ENCODE peak calls at places on chromosomes 3 and 15, in eight cellular contexts. One of them, this sample, is unnamed.

GRCh38 chr3:157237886-157238285 is 77.9 kb upstream of the CCNL1 start:
- DNase-seq in SJCRH30: no peak
- DNase-seq in CD8-positive, alpha-beta T cell: no peak
- DNase-seq in trophoblast cell: peak; percentile 28
- DNase-seq in esophagus muscularis mucosa: no peak
- DNase-seq in right lobe of liver: no peak
- DNase-seq in stomach: no peak
- DNase-seq in CD8-positive, alpha-beta memory T cell: no peak
- DNase-seq in this sample: no peak

GRCh38 chr15:75200391-75200764 is 1.3 kb upstream of the C15orf39 start:
- DNase-seq in esophagus muscularis mucosa: no peak
- DNase-seq in right lobe of liver: no peak
- DNase-seq in CD8-positive, alpha-beta memory T cell: no peak
- DNase-seq in trophoblast cell: no peak
- DNase-seq in CD8-positive, alpha-beta T cell: no peak
- DNase-seq in SJCRH30: no peak
- DNase-seq in stomach: no peak
- DNase-seq in this sample: no peak

GRCh38 chr3:94162700-94163099 is 99.8 kb downstream of the NSUN3 start:
- DNase-seq in right lobe of liver: no peak
- DNase-seq in SJCRH30: peak; percentile 12
- DNase-seq in stomach: no peak
- DNase-seq in CD8-positive, alpha-beta T cell: no peak
- DNase-seq in esophagus muscularis mucosa: no peak
- DNase-seq in trophoblast cell: peak; percentile 20
- DNase-seq in CD8-positive, alpha-beta memory T cell: no peak
- DNase-seq in this sample: no peak

GRCh38 chr15:57284535-57284934 is 91.8 kb upstream of the CGNL1 start:
- DNase-seq in stomach: no peak
- DNase-seq in CD8-positive, alpha-beta memory T cell: no peak
- DNase-seq in right lobe of liver: no peak
- DNase-seq in trophoblast cell: no peak
- DNase-seq in CD8-positive, alpha-beta T cell: no peak
- DNase-seq in SJCRH30: no peak
- DNase-seq in esophagus muscularis mucosa: no peak
- DNase-seq in this sample: no peak

GRCh38 chr3:195744437-195744836 is 23.7 kb downstream of the MUC20 start:
- DNase-seq in SJCRH30: no peak
- DNase-seq in right lobe of liver: no peak
- DNase-seq in esophagus muscularis mucosa: no peak
- DNase-seq in CD8-positive, alpha-beta T cell: no peak
- DNase-seq in trophoblast cell: no peak
- DNase-seq in CD8-positive, alpha-beta memory T cell: no peak
- DNase-seq in stomach: no peak
- DNase-seq in this sample: no peak

GRCh38 chr15:71800190-71800589 is 10.2 kb upstream of the NR2E3 start:
- DNase-seq in CD8-positive, alpha-beta T cell: no peak
- DNase-seq in esophagus muscularis mucosa: no peak
- DNase-seq in SJCRH30: no peak
- DNase-seq in right lobe of liver: no peak
- DNase-seq in stomach: no peak
- DNase-seq in trophoblast cell: no peak
- DNase-seq in CD8-positive, alpha-beta memory T cell: no peak
- DNase-seq in this sample: no peak

GRCh38 chr15:68784206-68784605 is 36.5 kb downstream of the ANP32A start:
- DNase-seq in CD8-positive, alpha-beta T cell: no peak
- DNase-seq in esophagus muscularis mucosa: no peak
- DNase-seq in stomach: no peak
- DNase-seq in SJCRH30: no peak
- DNase-seq in CD8-positive, alpha-beta memory T cell: no peak
- DNase-seq in trophoblast cell: no peak
- DNase-seq in right lobe of liver: no peak
- DNase-seq in this sample: no peak

GRCh38 chr3:13867727-13868126 is 12.1 kb downstream of the WNT7A start:
- DNase-seq in CD8-positive, alpha-beta T cell: no peak
- DNase-seq in right lobe of liver: no peak
- DNase-seq in SJCRH30: no peak
- DNase-seq in trophoblast cell: no peak
- DNase-seq in esophagus muscularis mucosa: no peak
- DNase-seq in CD8-positive, alpha-beta memory T cell: no peak
- DNase-seq in stomach: no peak
- DNase-seq in this sample: no peak

GRCh38 chr3:102415553-102415952 is 19.3 kb upstream of the ZPLD1 start:
- DNase-seq in CD8-positive, alpha-beta T cell: no peak
- DNase-seq in esophagus muscularis mucosa: no peak
- DNase-seq in SJCRH30: no peak
- DNase-seq in stomach: no peak
- DNase-seq in right lobe of liver: no peak
- DNase-seq in trophoblast cell: no peak
- DNase-seq in CD8-positive, alpha-beta memory T cell: no peak
- DNase-seq in this sample: no peak

GRCh38 chr15:84874991-84875390 is 9.5 kb upstream of the SLC28A1 start:
- DNase-seq in SJCRH30: no peak
- DNase-seq in CD8-positive, alpha-beta memory T cell: no peak
- DNase-seq in right lobe of liver: no peak
- DNase-seq in esophagus muscularis mucosa: no peak
- DNase-seq in stomach: no peak
- DNase-seq in CD8-positive, alpha-beta T cell: no peak
- DNase-seq in trophoblast cell: no peak
- DNase-seq in this sample: no peak

GRCh38 chr15:34813446-34814190 is 18.3 kb upstream of the ACTC1 start:
- DNase-seq in esophagus muscularis mucosa: no peak
- DNase-seq in CD8-positive, alpha-beta T cell: no peak
- DNase-seq in CD8-positive, alpha-beta memory T cell: no peak
- DNase-seq in SJCRH30: no peak
- DNase-seq in right lobe of liver: no peak
- DNase-seq in trophoblast cell: no peak
- DNase-seq in stomach: no peak
- DNase-seq in this sample: no peak

GRCh38 chr15:76012021-76012551 is at the start of gene NRG4:
- DNase-seq in CD8-positive, alpha-beta memory T cell: no peak
- DNase-seq in SJCRH30: no peak
- DNase-seq in esophagus muscularis mucosa: no peak
- DNase-seq in CD8-positive, alpha-beta T cell: no peak
- DNase-seq in trophoblast cell: no peak
- DNase-seq in right lobe of liver: no peak
- DNase-seq in stomach: peak; percentile 48
- DNase-seq in this sample: no peak

GRCh38 chr3:30775070-30775469 is 119.4 kb downstream of the GADL1 start:
- DNase-seq in SJCRH30: no peak
- DNase-seq in CD8-positive, alpha-beta T cell: no peak
- DNase-seq in esophagus muscularis mucosa: no peak
- DNase-seq in CD8-positive, alpha-beta memory T cell: no peak
- DNase-seq in right lobe of liver: no peak
- DNase-seq in stomach: no peak
- DNase-seq in trophoblast cell: no peak
- DNase-seq in this sample: no peak

GRCh38 chr15:71830981-71831380 is 20.6 kb downstream of the NR2E3 start:
- DNase-seq in right lobe of liver: no peak
- DNase-seq in CD8-positive, alpha-beta T cell: no peak
- DNase-seq in CD8-positive, alpha-beta memory T cell: no peak
- DNase-seq in trophoblast cell: no peak
- DNase-seq in SJCRH30: no peak
- DNase-seq in stomach: no peak
- DNase-seq in esophagus muscularis mucosa: no peak
- DNase-seq in this sample: no peak

GRCh38 chr15:81111018-81111417 is 23.1 kb upstream of the CFAP161 start:
- DNase-seq in right lobe of liver: no peak
- DNase-seq in trophoblast cell: no peak
- DNase-seq in CD8-positive, alpha-beta memory T cell: no peak
- DNase-seq in SJCRH30: no peak
- DNase-seq in stomach: no peak
- DNase-seq in CD8-positive, alpha-beta T cell: no peak
- DNase-seq in esophagus muscularis mucosa: no peak
- DNase-seq in this sample: no peak

DNA sequence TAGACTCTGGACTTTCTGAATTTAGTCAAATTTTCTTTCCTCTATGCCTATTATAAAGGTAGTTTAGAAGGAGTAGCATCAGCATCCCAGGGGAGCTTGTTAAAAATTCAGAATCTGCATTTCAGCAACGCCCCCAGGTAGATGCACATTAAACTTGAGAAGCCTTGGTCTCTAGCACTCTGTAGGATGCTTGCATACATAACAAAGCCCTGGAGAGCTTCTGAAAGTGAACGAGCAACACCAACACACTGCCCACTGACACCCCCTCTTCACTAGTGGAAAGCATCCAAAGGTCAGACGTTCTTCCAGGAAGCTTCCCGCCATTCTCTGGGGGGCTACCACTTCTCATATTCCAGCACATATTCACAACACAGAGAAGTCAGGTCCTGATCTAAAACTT is 6.5 kb downstream of the PRICKLE2 start:
- DNase-seq in CD8-positive, alpha-beta T cell: no peak
- DNase-seq in CD8-positive, alpha-beta memory T cell: no peak
- DNase-seq in SJCRH30: no peak
- DNase-seq in esophagus muscularis mucosa: no peak
- DNase-seq in stomach: no peak
- DNase-seq in right lobe of liver: no peak
- DNase-seq in trophoblast cell: no peak
- DNase-seq in this sample: no peak
- H3K4me1 ChIP-seq in CD8-positive, alpha-beta T cell: no peaks in the 10 kb centered on the region
- H3K4me1 ChIP-seq in CD8-positive, alpha-beta memory T cell: no peaks in the 10 kb centered on the region
- H3K4me1 ChIP-seq in SJCRH30: no peaks in the 10 kb centered on the region
- H3K4me1 ChIP-seq in esophagus muscularis mucosa: peaks cover 75% of the 10 kb centered on the region
- H3K4me1 ChIP-seq in stomach: peaks cover 26% of the 10 kb centered on the region
- H3K4me1 ChIP-seq in right lobe of liver: no peaks in the 10 kb centered on the region
- H3K4me1 ChIP-seq in trophoblast cell: peaks cover 10% of the 10 kb centered on the region
- H3K4me1 ChIP-seq in this sample: peaks cover 3% of the 10 kb centered on the region

GRCh38 chr3:111762535-111762934 is 96.5 kb upstream of the PHLDB2 start:
- DNase-seq in CD8-positive, alpha-beta T cell: no peak
- DNase-seq in esophagus muscularis mucosa: no peak
- DNase-seq in SJCRH30: no peak
- DNase-seq in CD8-positive, alpha-beta memory T cell: no peak
- DNase-seq in trophoblast cell: no peak
- DNase-seq in right lobe of liver: no peak
- DNase-seq in stomach: no peak
- DNase-seq in this sample: no peak
- H3K4me1 ChIP-seq in CD8-positive, alpha-beta T cell: no peaks in the 10 kb centered on the region
- H3K4me1 ChIP-seq in esophagus muscularis mucosa: peaks cover 35% of the 10 kb centered on the region
- H3K4me1 ChIP-seq in SJCRH30: peaks cover 24% of the 10 kb centered on the region
- H3K4me1 ChIP-seq in CD8-positive, alpha-beta memory T cell: no peaks in the 10 kb centered on the region
- H3K4me1 ChIP-seq in trophoblast cell: peaks cover 4% of the 10 kb centered on the region
- H3K4me1 ChIP-seq in right lobe of liver: no peaks in the 10 kb centered on the region
- H3K4me1 ChIP-seq in stomach: peaks cover 4% of the 10 kb centered on the region
- H3K4me1 ChIP-seq in this sample: no peaks in the 10 kb centered on the region

GRCh38 chr15:52284164-52284563 is 11.4 kb downstream of the MYO5C start:
- DNase-seq in CD8-positive, alpha-beta T cell: no peak
- DNase-seq in stomach: no peak
- DNase-seq in CD8-positive, alpha-beta memory T cell: no peak
- DNase-seq in right lobe of liver: no peak
- DNase-seq in esophagus muscularis mucosa: no peak
- DNase-seq in trophoblast cell: no peak
- DNase-seq in SJCRH30: no peak
- DNase-seq in this sample: no peak
- H3K4me1 ChIP-seq in CD8-positive, alpha-beta T cell: no peaks in the 10 kb centered on the region
- H3K4me1 ChIP-seq in stomach: peaks cover 35% of the 10 kb centered on the region
- H3K4me1 ChIP-seq in CD8-positive, alpha-beta memory T cell: no peaks in the 10 kb centered on the region
- H3K4me1 ChIP-seq in right lobe of liver: no peaks in the 10 kb centered on the region
- H3K4me1 ChIP-seq in esophagus muscularis mucosa: no peaks in the 10 kb centered on the region
- H3K4me1 ChIP-seq in trophoblast cell: peaks cover 6% of the 10 kb centered on the region
- H3K4me1 ChIP-seq in SJCRH30: peaks cover 3% of the 10 kb centered on the region
- H3K4me1 ChIP-seq in this sample: peaks cover 2% of the 10 kb centered on the region

GRCh38 chr3:44068753-44069152 is 172.9 kb upstream of the TOPAZ1 start:
- DNase-seq in SJCRH30: no peak
- DNase-seq in trophoblast cell: no peak
- DNase-seq in right lobe of liver: no peak
- DNase-seq in esophagus muscularis mucosa: peak; percentile 75
- DNase-seq in CD8-positive, alpha-beta memory T cell: no peak
- DNase-seq in stomach: no peak
- DNase-seq in CD8-positive, alpha-beta T cell: no peak
- DNase-seq in this sample: no peak

GRCh38 chr3:44067431-44067830 is 174.3 kb upstream of the TOPAZ1 start:
- DNase-seq in SJCRH30: no peak
- DNase-seq in CD8-positive, alpha-beta T cell: no peak
- DNase-seq in stomach: no peak
- DNase-seq in esophagus muscularis mucosa: peak; percentile 84
- DNase-seq in trophoblast cell: no peak
- DNase-seq in right lobe of liver: no peak
- DNase-seq in CD8-positive, alpha-beta memory T cell: no peak
- DNase-seq in this sample: no peak

GRCh38 chr3:44066806-44067205 is 174.9 kb upstream of the TOPAZ1 start:
- DNase-seq in right lobe of liver: no peak
- DNase-seq in esophagus muscularis mucosa: no peak
- DNase-seq in trophoblast cell: no peak
- DNase-seq in CD8-positive, alpha-beta memory T cell: no peak
- DNase-seq in stomach: no peak
- DNase-seq in CD8-positive, alpha-beta T cell: no peak
- DNase-seq in SJCRH30: no peak
- DNase-seq in this sample: no peak

GRCh38 chr3:44070841-44071240 is 170.8 kb upstream of the TOPAZ1 start:
- DNase-seq in trophoblast cell: no peak
- DNase-seq in stomach: no peak
- DNase-seq in CD8-positive, alpha-beta memory T cell: no peak
- DNase-seq in SJCRH30: no peak
- DNase-seq in CD8-positive, alpha-beta T cell: no peak
- DNase-seq in right lobe of liver: no peak
- DNase-seq in esophagus muscularis mucosa: peak; percentile 68
- DNase-seq in this sample: no peak

GRCh38 chr3:44069276-44069675 is 172.4 kb upstream of the TOPAZ1 start:
- DNase-seq in SJCRH30: no peak
- DNase-seq in stomach: no peak
- DNase-seq in CD8-positive, alpha-beta T cell: no peak
- DNase-seq in esophagus muscularis mucosa: peak; percentile 68
- DNase-seq in right lobe of liver: no peak
- DNase-seq in CD8-positive, alpha-beta memory T cell: no peak
- DNase-seq in trophoblast cell: no peak
- DNase-seq in this sample: no peak
- H3K4me1 ChIP-seq in SJCRH30: no peaks in the 10 kb centered on the region
- H3K4me1 ChIP-seq in stomach: no peaks in the 10 kb centered on the region
- H3K4me1 ChIP-seq in CD8-positive, alpha-beta T cell: no peaks in the 10 kb centered on the region
- H3K4me1 ChIP-seq in esophagus muscularis mucosa: peaks cover 4% of the 10 kb centered on the region
- H3K4me1 ChIP-seq in right lobe of liver: no peaks in the 10 kb centered on the region
- H3K4me1 ChIP-seq in CD8-positive, alpha-beta memory T cell: no peaks in the 10 kb centered on the region
- H3K4me1 ChIP-seq in trophoblast cell: no peaks in the 10 kb centered on the region
- H3K4me1 ChIP-seq in this sample: peaks cover 3% of the 10 kb centered on the region

DNA sequence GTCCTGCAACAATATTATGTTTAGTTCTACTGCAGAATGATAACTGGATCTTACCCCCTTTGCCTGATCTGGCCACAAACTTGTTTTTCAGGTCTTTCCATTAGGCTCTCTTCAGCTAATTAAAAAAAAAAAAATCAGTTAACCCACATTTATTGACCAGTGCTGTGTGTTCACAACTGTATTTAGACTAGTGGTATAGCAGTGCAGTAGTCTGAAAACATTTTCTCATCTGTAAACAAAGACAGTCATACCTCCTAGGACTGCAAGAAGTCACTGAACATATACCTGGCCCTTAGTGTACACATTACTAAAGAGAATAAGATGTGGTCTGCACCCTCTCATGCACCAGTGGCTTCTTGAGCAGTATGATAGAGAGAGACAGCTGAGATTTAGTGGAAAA is 22.5 kb downstream of the LPP start:
- DNase-seq in CD8-positive, alpha-beta T cell: no peak
- DNase-seq in stomach: no peak
- DNase-seq in SJCRH30: no peak
- DNase-seq in trophoblast cell: no peak
- DNase-seq in CD8-positive, alpha-beta memory T cell: no peak
- DNase-seq in right lobe of liver: no peak
- DNase-seq in esophagus muscularis mucosa: no peak
- DNase-seq in this sample: no peak
- H3K4me1 ChIP-seq in CD8-positive, alpha-beta T cell: peaks cover 12% of the 10 kb centered on the region
- H3K4me1 ChIP-seq in stomach: peaks cover 43% of the 10 kb centered on the region
- H3K4me1 ChIP-seq in SJCRH30: no peaks in the 10 kb centered on the region
- H3K4me1 ChIP-seq in trophoblast cell: peaks cover 7% of the 10 kb centered on the region
- H3K4me1 ChIP-seq in CD8-positive, alpha-beta memory T cell: peaks cover 16% of the 10 kb centered on the region
- H3K4me1 ChIP-seq in right lobe of liver: no peaks in the 10 kb centered on the region
- H3K4me1 ChIP-seq in esophagus muscularis mucosa: peaks cover 65% of the 10 kb centered on the region
- H3K4me1 ChIP-seq in this sample: peaks cover 4% of the 10 kb centered on the region

GRCh38 chr15:52563499-52564060 is 5.2 kb downstream of the ARPP19 start:
- DNase-seq in trophoblast cell: no peak
- DNase-seq in stomach: no peak
- DNase-seq in esophagus muscularis mucosa: no peak
- DNase-seq in SJCRH30: no peak
- DNase-seq in right lobe of liver: no peak
- DNase-seq in CD8-positive, alpha-beta memory T cell: no peak
- DNase-seq in CD8-positive, alpha-beta T cell: no peak
- DNase-seq in this sample: no peak
- H3K4me1 ChIP-seq in trophoblast cell: peaks cover 3% of the 10 kb centered on the region
- H3K4me1 ChIP-seq in stomach: peaks cover 42% of the 10 kb centered on the region
- H3K4me1 ChIP-seq in esophagus muscularis mucosa: peaks cover 66% of the 10 kb centered on the region
- H3K4me1 ChIP-seq in SJCRH30: peaks cover 10% of the 10 kb centered on the region
- H3K4me1 ChIP-seq in right lobe of liver: no peaks in the 10 kb centered on the region
- H3K4me1 ChIP-seq in CD8-positive, alpha-beta memory T cell: peaks cover 52% of the 10 kb centered on the region
- H3K4me1 ChIP-seq in CD8-positive, alpha-beta T cell: peaks cover 29% of the 10 kb centered on the region
- H3K4me1 ChIP-seq in this sample: no peaks in the 10 kb centered on the region